ENCODE peak calls at places on chromosome 22, in eight cellular contexts. W is NCI-H1694 treated with DMSO at 0.1 percent for 48 hours; J is astrocyte of the cerebellum; U is activated naive CD4-positive, alpha-beta T cell; V is thoracic aorta; P is Calu3; H is kidney epithelial cell; G is activated effector memory CD4-positive, alpha-beta T cell treated with Interleukin-2 at 50 U/mL for 16 hours. Q is an unnamed sample.

GRCh38 chr22:33057363-33057995 is 702 bp downstream of the SYN3 start:
- DNase-seq in W (no peak), J (no peak), U (no peak), V (no peak), P (no peak), H (no peak), G (no peak), Q (no peak)

GRCh38 chr22:37018815-37019308 is 385 bp downstream of the TST start:
- DNase-seq in W (no peak), J (no peak), U (no peak), V (no peak), P (peak), H (no peak), G (no peak), Q (no peak)

GRCh38 chr22:19943665-19944026 is 2.0 kb upstream of the TXNRD2 start:
- DNase-seq in W (peak), J (no peak), U (no peak), V (no peak), P (no peak), H (peak), G (no peak), Q (no peak)

GRCh38 chr22:24186352-24186740 is 5.1 kb downstream of the SUSD2 start:
- DNase-seq in W (no peak), J (no peak), U (no peak), V (no peak), P (no peak), H (no peak), G (no peak), Q (no peak)

GRCh38 chr22:46052801-46053562 is 76.0 kb upstream of the WNT7B start:
- DNase-seq in W (peak), J (no peak), U (no peak), V (no peak), P (peak), H (no peak), G (no peak), Q (no peak)

GRCh38 chr22:28977481-28977971 is 84.1 kb downstream of the C22orf31 start:
- DNase-seq in W (no peak), J (no peak), U (no peak), V (no peak), P (peak), H (no peak), G (no peak), Q (no peak)

GRCh38 chr22:49948958-49949913 is 11.3 kb upstream of the PIM3 start:
- DNase-seq in W (no peak), J (no peak), U (no peak), V (no peak), P (peak), H (no peak), G (no peak), Q (no peak)

GRCh38 chr22:46996595-46997310 is 234.3 kb downstream of the TBC1D22A start:
- DNase-seq in W (peak), J (no peak), U (no peak), V (no peak), P (peak), H (no peak), G (no peak), Q (no peak)

GRCh38 chr22:30261134-30261533 is 5.5 kb downstream of the OSM start:
- DNase-seq in W (no peak), J (no peak), U (no peak), V (no peak), P (no peak), H (no peak), G (no peak), Q (peak)

GRCh38 chr22:42921301-42921700 is 64.2 kb upstream of the ARFGAP3 start:
- DNase-seq in W (no peak), J (no peak), U (no peak), V (no peak), P (no peak), H (no peak), G (no peak), Q (no peak)

GRCh38 chr22:44143117-44143495 is 37.6 kb upstream of the PARVG start:
- DNase-seq in W (no peak), J (no peak), U (no peak), V (no peak), P (no peak), H (no peak), G (no peak), Q (no peak)

GRCh38 chr22:31533391-31533790 is 37.1 kb downstream of the SFI1 start:
- DNase-seq in W (no peak), J (no peak), U (no peak), V (no peak), P (no peak), H (no peak), G (no peak), Q (no peak)

GRCh38 chr22:36350751-36351594 is 36.8 kb downstream of the MYH9 start:
- DNase-seq in W (no peak), J (peak), U (no peak), V (no peak), P (no peak), H (peak), G (no peak), Q (no peak)

GRCh38 chr22:23695141-23695540 is 4.3 kb downstream of the RGL4 start:
- DNase-seq in W (no peak), J (no peak), U (no peak), V (no peak), P (no peak), H (no peak), G (no peak), Q (no peak)

GRCh38 chr22:46561435-46561905 is 24.1 kb upstream of the CELSR1 start:
- DNase-seq in W (no peak), J (no peak), U (no peak), V (no peak), P (no peak), H (no peak), G (no peak), Q (no peak)

GRCh38 chr22:50399751-50400331 is 56.7 kb downstream of the PPP6R2 start:
- DNase-seq in W (no peak), J (no peak), U (peak), V (no peak), P (peak), H (no peak), G (no peak), Q (peak)

GRCh38 chr22:29148826-29149225 is 56.9 kb upstream of the EMID1 start:
- DNase-seq in W (no peak), J (no peak), U (no peak), V (no peak), P (no peak), H (no peak), G (no peak), Q (no peak)

GRCh38 chr22:16959345-16959930 is 48.6 kb downstream of the GAB4 start:
- DNase-seq in W (no peak), J (no peak), U (no peak), V (no peak), P (no peak), H (no peak), G (no peak), Q (no peak)

GRCh38 chr22:43343262-43343988 is at the start of gene SCUBE1:
- DNase-seq in W (peak), J (no peak), U (peak), V (no peak), P (peak), H (no peak), G (peak), Q (peak)

GRCh38 chr22:46777609-46777970 is 15.1 kb downstream of the TBC1D22A start:
- DNase-seq in W (no peak), J (no peak), U (peak), V (no peak), P (no peak), H (no peak), G (peak), Q (no peak)

GRCh38 chr22:26330971-26331625 is 98.0 kb upstream of the ASPHD2 start:
- DNase-seq in W (peak), J (no peak), U (peak), V (no peak), P (peak), H (no peak), G (peak), Q (peak)

GRCh38 chr22:25109878-25110595 is 89.6 kb upstream of the CRYBB3 start:
- DNase-seq in W (no peak), J (no peak), U (no peak), V (no peak), P (no peak), H (no peak), G (no peak), Q (no peak)

GRCh38 chr22:26321469-26321913 is 107.6 kb upstream of the ASPHD2 start:
- DNase-seq in W (no peak), J (no peak), U (no peak), V (no peak), P (no peak), H (no peak), G (no peak), Q (no peak)

GRCh38 chr22:35072939-35073338 is 7.0 kb downstream of the ISX start:
- DNase-seq in W (no peak), J (no peak), U (no peak), V (no peak), P (no peak), H (peak), G (no peak), Q (no peak)

GRCh38 chr22:40746428-40747220 is 67.3 kb downstream of the MCHR1 start:
- DNase-seq in W (no peak), J (no peak), U (no peak), V (no peak), P (no peak), H (no peak), G (no peak), Q (no peak)

GRCh38 chr22:46025225-46025972 is 48.4 kb upstream of the WNT7B start:
- DNase-seq in W (no peak), J (no peak), U (no peak), V (no peak), P (no peak), H (no peak), G (no peak), Q (no peak)